ENCODE peak calls at places on chromosome 1, in five cellular contexts. One of them, this sample, is unnamed.

GRCh38 chr1:206510371-206510770 is 3.0 kb downstream of the RASSF5 start:
- DNase-seq in adipocyte: no peak
- DNase-seq in endodermal cell: no peak
- DNase-seq in fibroblast of lung: no peak
- DNase-seq in KBM-7: no peak
- DNase-seq in this sample: no peak

GRCh38 chr1:32426489-32427255 is 32.4 kb upstream of the BSDC1 start:
- DNase-seq in adipocyte: no peak
- DNase-seq in KBM-7: no peak
- DNase-seq in endodermal cell: peak
- DNase-seq in fibroblast of lung: peak
- DNase-seq in this sample: no peak

GRCh38 chr1:63947904-63948303 is 174.1 kb downstream of the ROR1 start:
- DNase-seq in adipocyte: no peak
- DNase-seq in endodermal cell: no peak
- DNase-seq in fibroblast of lung: no peak
- DNase-seq in KBM-7: no peak
- DNase-seq in this sample: no peak

GRCh38 chr1:235317179-235317578 is 10.8 kb downstream of the ARID4B start:
- DNase-seq in KBM-7: no peak
- DNase-seq in fibroblast of lung: no peak
- DNase-seq in adipocyte: peak
- DNase-seq in endodermal cell: no peak
- DNase-seq in this sample: no peak

GRCh38 chr1:89939693-89940438 is 55.0 kb upstream of the ZNF326 start:
- DNase-seq in adipocyte: no peak
- DNase-seq in endodermal cell: no peak
- DNase-seq in KBM-7: no peak
- DNase-seq in fibroblast of lung: no peak
- DNase-seq in this sample: no peak

GRCh38 chr1:182426442-182427430 is 23.2 kb upstream of the RGSL1 start:
- DNase-seq in fibroblast of lung: no peak
- DNase-seq in adipocyte: no peak
- DNase-seq in KBM-7: no peak
- DNase-seq in endodermal cell: no peak
- DNase-seq in this sample: no peak

GRCh38 chr1:63319069-63320023 is 3.0 kb upstream of the FOXD3 start:
- DNase-seq in endodermal cell: peak
- DNase-seq in adipocyte: no peak
- DNase-seq in fibroblast of lung: no peak
- DNase-seq in KBM-7: no peak
- DNase-seq in this sample: no peak

GRCh38 chr1:40735234-40735633 is 43.7 kb downstream of the NFYC start:
- DNase-seq in adipocyte: no peak
- DNase-seq in KBM-7: no peak
- DNase-seq in endodermal cell: no peak
- DNase-seq in fibroblast of lung: no peak
- DNase-seq in this sample: no peak

GRCh38 chr1:240956424-240956823 is 344.5 kb upstream of the GREM2 start:
- DNase-seq in endodermal cell: no peak
- DNase-seq in adipocyte: no peak
- DNase-seq in fibroblast of lung: no peak
- DNase-seq in KBM-7: no peak
- DNase-seq in this sample: no peak

GRCh38 chr1:145872421-145872891 is 13.2 kb downstream of the ANKRD35 start:
- DNase-seq in KBM-7: no peak
- DNase-seq in endodermal cell: peak
- DNase-seq in adipocyte: no peak
- DNase-seq in fibroblast of lung: no peak
- DNase-seq in this sample: no peak

GRCh38 chr1:201565024-201565730 is 26.2 kb downstream of the NAV1 start:
- DNase-seq in KBM-7: no peak
- DNase-seq in adipocyte: no peak
- DNase-seq in fibroblast of lung: no peak
- DNase-seq in endodermal cell: no peak
- DNase-seq in this sample: no peak

GRCh38 chr1:110003747-110004428 is 19.3 kb downstream of the AHCYL1 start:
- DNase-seq in KBM-7: peak
- DNase-seq in endodermal cell: peak
- DNase-seq in adipocyte: peak
- DNase-seq in fibroblast of lung: peak
- DNase-seq in this sample: no peak

GRCh38 chr1:205449750-205450443 is 5.9 kb downstream of the BLACAT1 start:
- DNase-seq in endodermal cell: peak
- DNase-seq in fibroblast of lung: peak
- DNase-seq in KBM-7: no peak
- DNase-seq in adipocyte: no peak
- DNase-seq in this sample: no peak

GRCh38 chr1:35932158-35932636 is 1.3 kb downstream of the AGO3 start:
- DNase-seq in fibroblast of lung: no peak
- DNase-seq in KBM-7: peak
- DNase-seq in adipocyte: no peak
- DNase-seq in endodermal cell: no peak
- DNase-seq in this sample: no peak

GRCh38 chr1:101820080-101820479 is 176.6 kb downstream of the OLFM3 start:
- DNase-seq in endodermal cell: peak
- DNase-seq in adipocyte: peak
- DNase-seq in fibroblast of lung: peak
- DNase-seq in KBM-7: peak
- DNase-seq in this sample: no peak

GRCh38 chr1:239606850-239607400 is 220.6 kb downstream of the CHRM3 start:
- DNase-seq in fibroblast of lung: peak
- DNase-seq in endodermal cell: no peak
- DNase-seq in KBM-7: no peak
- DNase-seq in adipocyte: no peak
- DNase-seq in this sample: no peak

This sample was measured in chondrocyte.